ENCODE peak calls at places on chromosomes 5 and 9, in four cellular contexts. Q is heart left ventricle; E is effector memory CD8-positive, alpha-beta T cell; S is HCT116. G is an unnamed sample.

GRCh38 chr5:181062631-181063030 is 22.6 kb downstream of the BTNL9 start:
- ATAC-seq in Q (no peak), E (no peak), S (no peak), G (no peak)

GRCh38 chr5:55927861-55928655 is 66.7 kb downstream of the IL6ST start:
- ATAC-seq in Q (no peak), E (no peak), S (no peak), G (no peak)

GRCh38 chr5:151571270-151572173 is 19.6 kb downstream of the FAT2 start:
- ATAC-seq in Q (no peak), E (no peak), S (no peak), G (no peak)

GRCh38 chr9:84485539-84485938 is 145.0 kb upstream of the SLC28A3 start:
- ATAC-seq in Q (no peak), E (no peak), S (no peak), G (no peak)

GRCh38 chr9:129270205-129270604 is 92.1 kb upstream of the IER5L start:
- ATAC-seq in Q (no peak), E (peak), S (no peak), G (no peak)

GRCh38 chr5:159309689-159310433 is 20.4 kb downstream of the IL12B start:
- ATAC-seq in Q (no peak), E (no peak), S (no peak), G (no peak)

GRCh38 chr5:60494635-60495034 is 205.3 kb downstream of the DEPDC1B start:
- ATAC-seq in Q (no peak), E (no peak), S (no peak), G (no peak)

GRCh38 chr5:177496111-177497010 is 1.0 kb downstream of the PDLIM7 start:
- ATAC-seq in Q (peak), E (no peak), S (peak), G (peak)

GRCh38 chr5:138936968-138937345 is 61.8 kb upstream of the LRRTM2 start:
- ATAC-seq in Q (peak), E (no peak), S (peak), G (peak)

GRCh38 chr5:124865603-124866354 is 119.3 kb upstream of the ZNF608 start:
- ATAC-seq in Q (no peak), E (no peak), S (no peak), G (no peak)

GRCh38 chr5:14569948-14570691 is 11.5 kb upstream of the OTULINL start:
- ATAC-seq in Q (no peak), E (no peak), S (no peak), G (no peak)

GRCh38 chr5:142024771-142025304 is 12.0 kb upstream of the GNPDA1 start:
- ATAC-seq in Q (peak), E (peak), S (peak), G (peak)

GRCh38 chr9:3360245-3360644 is 165.6 kb downstream of the RFX3 start:
- ATAC-seq in Q (no peak), E (no peak), S (no peak), G (no peak)

GRCh38 chr5:14842117-14842516 is 29.5 kb downstream of the ANKH start:
- ATAC-seq in Q (no peak), E (no peak), S (no peak), G (no peak)

GRCh38 chr9:33135086-33135958 is 31.8 kb downstream of the B4GALT1 start:
- ATAC-seq in Q (peak), E (no peak), S (no peak), G (no peak)

GRCh38 chr9:134171316-134172197 is 7.2 kb upstream of the RNU6ATAC start:
- ATAC-seq in Q (no peak), E (no peak), S (no peak), G (peak)

GRCh38 chr5:154459015-154459414 is 13.2 kb downstream of the SAP30L start:
- ATAC-seq in Q (peak), E (no peak), S (no peak), G (no peak)

GRCh38 chr5:143887901-143888648 is 76.1 kb downstream of the HMHB1 start:
- ATAC-seq in Q (peak), E (no peak), S (no peak), G (no peak)

GRCh38 chr5:178458140-178458539 is 132.1 kb downstream of the COL23A1 start:
- ATAC-seq in Q (no peak), E (no peak), S (no peak), G (no peak)

GRCh38 chr9:130932220-130933069 is 6.6 kb downstream of the FIBCD1 start:
- ATAC-seq in Q (peak), E (no peak), S (no peak), G (peak)

GRCh38 chr9:129665814-129666511 is 516 bp downstream of the PRRX2 start:
- ATAC-seq in Q (no peak), E (peak), S (peak), G (peak)

GRCh38 chr9:112265391-112265790 is 68.0 kb downstream of the PTBP3 start:
- ATAC-seq in Q (no peak), E (no peak), S (no peak), G (no peak)

GRCh38 chr9:35940474-35941467 is 17.2 kb downstream of the OR2S2 start:
- ATAC-seq in Q (no peak), E (peak), S (no peak), G (no peak)

GRCh38 chr5:77232959-77233358 is 22.5 kb downstream of the PDE8B start:
- ATAC-seq in Q (peak), E (peak), S (no peak), G (no peak)

GRCh38 chr9:98625728-98626127 is 83.0 kb downstream of the GABBR2 start:
- ATAC-seq in Q (no peak), E (no peak), S (no peak), G (no peak)

GRCh38 chr5:159469496-159470370 is 139.4 kb upstream of the IL12B start:
- ATAC-seq in Q (no peak), E (peak), S (no peak), G (no peak)

GRCh38 chr5:72951850-72952468 is 3.9 kb upstream of the FCHO2 start:
- ATAC-seq in Q (no peak), E (no peak), S (no peak), G (no peak)

GRCh38 chr9:105711867-105712266 is 17.5 kb downstream of the TMEM38B start:
- ATAC-seq in Q (peak), E (no peak), S (no peak), G (no peak)

GRCh38 chr9:108012405-108012804 is 522.8 kb upstream of the KLF4 start:
- ATAC-seq in Q (no peak), E (no peak), S (no peak), G (no peak)

GRCh38 chr9:4842734-4843133 is 50.0 kb downstream of the RCL1 start:
- ATAC-seq in Q (no peak), E (no peak), S (no peak), G (no peak)

GRCh38 chr9:132824151-132824550 is 53.9 kb downstream of the AK8 start:
- ATAC-seq in Q (no peak), E (peak), S (no peak), G (no peak)

GRCh38 chr9:131980267-131980916 is 99.3 kb downstream of the MED27 start:
- ATAC-seq in Q (no peak), E (no peak), S (no peak), G (no peak)

GRCh38 chr5:159186319-159186718 is 23.0 kb downstream of the RNF145 start:
- ATAC-seq in Q (no peak), E (no peak), S (no peak), G (no peak)

GRCh38 chr5:137753227-137753985 is 757 bp downstream of the HNRNPA0 start:
- ATAC-seq in Q (peak), E (peak), S (peak), G (no peak)

GRCh38 chr5:74672215-74672877 is 12.7 kb upstream of the HEXB start:
- ATAC-seq in Q (peak), E (no peak), S (no peak), G (no peak)

GRCh38 chr5:138370537-138370936 is 18.1 kb downstream of the KDM3B start:
- ATAC-seq in Q (peak), E (no peak), S (no peak), G (no peak)

GRCh38 chr5:86617309-86617755 is 409 bp upstream of the COX7C start:
- ATAC-seq in Q (no peak), E (no peak), S (peak), G (no peak)

GRCh38 chr5:151556808-151557207 is 34.3 kb downstream of the FAT2 start:
- ATAC-seq in Q (no peak), E (no peak), S (no peak), G (no peak)

GRCh38 chr9:134344068-134344820 is 18.0 kb downstream of the RXRA start:
- ATAC-seq in Q (peak), E (peak), S (peak), G (no peak)

GRCh38 chr5:140400730-140401361 is 787 bp upstream of the ANKHD1 start:
- ATAC-seq in Q (peak), E (peak), S (peak), G (peak)